ENCODE peak calls at places on chromosomes 4 and X, in four cellular contexts. One of them, this sample, is unnamed.

GRCh38 chrX:17285983-17286382 is 89.0 kb upstream of the NHS start:
- DNase-seq in bronchial epithelial cell: no peak
- DNase-seq in SK-MEL-5: no peak
- DNase-seq in NCI-H460: no peak
- DNase-seq in this sample: no peak

GRCh38 chr4:80336582-80336981 is 1.1 kb downstream of the CFAP299 start:
- DNase-seq in bronchial epithelial cell: peak
- DNase-seq in SK-MEL-5: peak
- DNase-seq in NCI-H460: peak
- DNase-seq in this sample: peak

GRCh38 chr4:145618210-145618911 is 824 bp upstream of the MMAA start:
- DNase-seq in bronchial epithelial cell: no peak
- DNase-seq in SK-MEL-5: no peak
- DNase-seq in NCI-H460: no peak
- DNase-seq in this sample: peak

GRCh38 chr4:129355529-129355928 is 259.6 kb downstream of the C4orf33 start:
- DNase-seq in bronchial epithelial cell: peak
- DNase-seq in SK-MEL-5: no peak
- DNase-seq in NCI-H460: no peak
- DNase-seq in this sample: no peak

GRCh38 chr4:181137351-181137750 is 1105.9 kb upstream of the TENM3 start:
- DNase-seq in bronchial epithelial cell: no peak
- DNase-seq in SK-MEL-5: no peak
- DNase-seq in NCI-H460: no peak
- DNase-seq in this sample: no peak

GRCh38 chrX:41066969-41067368 is 18.3 kb upstream of the USP9X start:
- DNase-seq in bronchial epithelial cell: no peak
- DNase-seq in SK-MEL-5: no peak
- DNase-seq in NCI-H460: no peak
- DNase-seq in this sample: no peak

GRCh38 chrX:38860106-38861013 is 59.1 kb downstream of the MID1IP1 start:
- DNase-seq in bronchial epithelial cell: no peak
- DNase-seq in SK-MEL-5: no peak
- DNase-seq in NCI-H460: no peak
- DNase-seq in this sample: no peak

GRCh38 chr4:182448281-182449151 is 205.3 kb downstream of the TENM3 start:
- DNase-seq in bronchial epithelial cell: peak
- DNase-seq in SK-MEL-5: peak
- DNase-seq in NCI-H460: peak
- DNase-seq in this sample: peak

GRCh38 chr4:1469596-1470392 is 63.6 kb upstream of the NKX1-1 start:
- DNase-seq in bronchial epithelial cell: peak
- DNase-seq in SK-MEL-5: peak
- DNase-seq in NCI-H460: no peak
- DNase-seq in this sample: no peak

GRCh38 chrX:3143043-3143799 is 102.0 kb downstream of the ARSF start:
- DNase-seq in bronchial epithelial cell: no peak
- DNase-seq in SK-MEL-5: no peak
- DNase-seq in NCI-H460: no peak
- DNase-seq in this sample: peak

GRCh38 chrX:70852294-70852693 is 56.2 kb downstream of the TEX11 start:
- DNase-seq in bronchial epithelial cell: peak
- DNase-seq in SK-MEL-5: no peak
- DNase-seq in NCI-H460: no peak
- DNase-seq in this sample: no peak

GRCh38 chr4:73450398-73451004 is 14.5 kb downstream of the AFP start:
- DNase-seq in bronchial epithelial cell: peak
- DNase-seq in SK-MEL-5: no peak
- DNase-seq in NCI-H460: no peak
- DNase-seq in this sample: no peak

GRCh38 chr4:26217961-26218676 is 102.7 kb upstream of the RBPJ start:
- DNase-seq in bronchial epithelial cell: no peak
- DNase-seq in SK-MEL-5: no peak
- DNase-seq in NCI-H460: no peak
- DNase-seq in this sample: no peak

GRCh38 chr4:76897522-76898384 is at the start of gene SOWAHB:
- DNase-seq in bronchial epithelial cell: peak
- DNase-seq in SK-MEL-5: no peak
- DNase-seq in NCI-H460: no peak
- DNase-seq in this sample: no peak

GRCh38 chr4:167966161-167966560 is 126.2 kb upstream of the ANXA10 start:
- DNase-seq in bronchial epithelial cell: peak
- DNase-seq in SK-MEL-5: no peak
- DNase-seq in NCI-H460: no peak
- DNase-seq in this sample: no peak

GRCh38 chr4:7699040-7699439 is 240.6 kb downstream of the AFAP1 start:
- DNase-seq in bronchial epithelial cell: no peak
- DNase-seq in SK-MEL-5: no peak
- DNase-seq in NCI-H460: no peak
- DNase-seq in this sample: no peak

GRCh38 chr4:165476214-165477098 is 97.6 kb downstream of the CPE start:
- DNase-seq in bronchial epithelial cell: peak
- DNase-seq in SK-MEL-5: no peak
- DNase-seq in NCI-H460: no peak
- DNase-seq in this sample: peak

GRCh38 chrX:82224961-82225360 is 1023.1 kb downstream of the SH3BGRL start:
- DNase-seq in bronchial epithelial cell: no peak
- DNase-seq in SK-MEL-5: no peak
- DNase-seq in NCI-H460: no peak
- DNase-seq in this sample: no peak

GRCh38 chr4:184282251-184282713 is 64.6 kb upstream of the ENPP6 start:
- DNase-seq in bronchial epithelial cell: peak
- DNase-seq in SK-MEL-5: no peak
- DNase-seq in NCI-H460: no peak
- DNase-seq in this sample: no peak

GRCh38 chr4:53987761-53988171 is 76.6 kb downstream of the CHIC2 start:
- DNase-seq in bronchial epithelial cell: peak
- DNase-seq in SK-MEL-5: no peak
- DNase-seq in NCI-H460: no peak
- DNase-seq in this sample: no peak

GRCh38 chr4:91325495-91325894 is 978.3 kb upstream of the GRID2 start:
- DNase-seq in bronchial epithelial cell: peak
- DNase-seq in SK-MEL-5: no peak
- DNase-seq in NCI-H460: no peak
- DNase-seq in this sample: no peak

GRCh38 chr4:5863461-5864113 is 29.3 kb downstream of the CRMP1 start:
- DNase-seq in bronchial epithelial cell: peak
- DNase-seq in SK-MEL-5: peak
- DNase-seq in NCI-H460: peak
- DNase-seq in this sample: peak

GRCh38 chr4:95129036-95129435 is 371.3 kb downstream of the BMPR1B start:
- DNase-seq in bronchial epithelial cell: no peak
- DNase-seq in SK-MEL-5: no peak
- DNase-seq in NCI-H460: no peak
- DNase-seq in this sample: no peak

GRCh38 chr4:29711226-29711625 is 1008.9 kb upstream of the PCDH7 start:
- DNase-seq in bronchial epithelial cell: peak
- DNase-seq in SK-MEL-5: no peak
- DNase-seq in NCI-H460: no peak
- DNase-seq in this sample: no peak

This sample was measured in OCI-M1.